ENCODE peak calls at places on chromosomes 11 and 22, in five cellular contexts. One of them, this sample, is unnamed.

GRCh38 chr11:124693142-124693541 is 19.4 kb downstream of the SPA17 start:
- DNase-seq in hepatocyte: no peak
- DNase-seq in neural progenitor cell: no peak
- DNase-seq in PC-3: no peak
- DNase-seq in uterus: no peak
- DNase-seq in this sample: no peak

GRCh38 chr11:114134870-114135269 is 75.4 kb downstream of the ZBTB16 start:
- DNase-seq in hepatocyte: peak
- DNase-seq in neural progenitor cell: no peak
- DNase-seq in PC-3: peak
- DNase-seq in uterus: no peak
- DNase-seq in this sample: no peak

GRCh38 chr11:23976776-23977380 is 520.0 kb upstream of the LUZP2 start:
- DNase-seq in uterus: no peak
- DNase-seq in PC-3: no peak
- DNase-seq in neural progenitor cell: no peak
- DNase-seq in hepatocyte: no peak
- DNase-seq in this sample: no peak

GRCh38 chr22:19870153-19871022 is 15.7 kb upstream of the GNB1L start:
- DNase-seq in neural progenitor cell: no peak
- DNase-seq in uterus: peak
- DNase-seq in hepatocyte: no peak
- DNase-seq in PC-3: no peak
- DNase-seq in this sample: peak

GRCh38 chr22:20764729-20765128 is 9.2 kb upstream of the SERPIND1 start:
- DNase-seq in hepatocyte: no peak
- DNase-seq in neural progenitor cell: no peak
- DNase-seq in PC-3: no peak
- DNase-seq in uterus: no peak
- DNase-seq in this sample: no peak

GRCh38 chr11:18721576-18722292 is 4.3 kb downstream of the IGSF22 start:
- DNase-seq in PC-3: peak
- DNase-seq in neural progenitor cell: peak
- DNase-seq in hepatocyte: peak
- DNase-seq in uterus: peak
- DNase-seq in this sample: no peak

GRCh38 chr22:36461665-36462474 is 19.6 kb downstream of the TXN2 start:
- DNase-seq in neural progenitor cell: no peak
- DNase-seq in PC-3: peak
- DNase-seq in uterus: peak
- DNase-seq in hepatocyte: peak
- DNase-seq in this sample: no peak

GRCh38 chr11:73513707-73514106 is 84.2 kb downstream of the FAM168A start:
- DNase-seq in PC-3: peak
- DNase-seq in neural progenitor cell: no peak
- DNase-seq in hepatocyte: no peak
- DNase-seq in uterus: no peak
- DNase-seq in this sample: no peak

GRCh38 chr11:14969922-14970323 is 2.2 kb downstream of the CALCA start:
- DNase-seq in PC-3: peak
- DNase-seq in neural progenitor cell: peak
- DNase-seq in uterus: no peak
- DNase-seq in hepatocyte: peak
- DNase-seq in this sample: no peak

GRCh38 chr11:14189874-14190273 is 169.1 kb downstream of the RRAS2 start:
- DNase-seq in neural progenitor cell: no peak
- DNase-seq in PC-3: no peak
- DNase-seq in hepatocyte: no peak
- DNase-seq in uterus: peak
- DNase-seq in this sample: peak

GRCh38 chr11:120929664-120930154 is 94.2 kb upstream of the TBCEL start:
- DNase-seq in neural progenitor cell: peak
- DNase-seq in uterus: no peak
- DNase-seq in hepatocyte: peak
- DNase-seq in PC-3: peak
- DNase-seq in this sample: no peak
- TF ChIP-seq CTCF in neural progenitor cell: peak
- TF ChIP-seq CTCF in uterus: peak
- TF ChIP-seq CTCF in hepatocyte: peak
- TF ChIP-seq CTCF in PC-3: peak
- TF ChIP-seq CTCF in this sample: no peak

DNA sequence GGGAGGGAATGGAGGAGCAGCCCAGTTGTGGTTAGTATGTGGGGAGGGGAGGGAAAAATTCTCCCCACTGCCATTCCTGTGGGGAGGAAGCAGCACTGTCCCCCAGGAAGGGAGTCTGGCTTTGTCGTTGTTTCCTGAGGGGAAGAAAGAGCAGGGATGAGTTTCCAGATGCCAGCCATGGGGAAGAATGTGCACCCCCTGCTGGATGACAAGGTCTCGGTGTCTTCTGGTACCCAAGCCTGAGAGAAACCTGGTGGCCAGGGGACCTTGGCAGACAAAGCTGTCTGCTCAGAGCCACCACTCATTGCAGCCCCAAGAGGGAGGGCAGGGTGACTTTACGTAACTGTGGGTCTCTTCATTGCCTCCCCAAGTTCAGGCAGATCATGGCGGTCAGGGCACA is 81.3 kb upstream of the CD82 start:
- DNase-seq in uterus: no peak
- DNase-seq in PC-3: peak
- DNase-seq in hepatocyte: peak
- DNase-seq in neural progenitor cell: peak
- DNase-seq in this sample: no peak
- TF ChIP-seq CTCF in uterus: no peak
- TF ChIP-seq CTCF in PC-3: peak
- TF ChIP-seq CTCF in hepatocyte: peak
- TF ChIP-seq CTCF in neural progenitor cell: peak
- TF ChIP-seq CTCF in this sample: no peak

GRCh38 chr11:61496602-61497400 is 11.7 kb upstream of the LRRC10B start:
- DNase-seq in neural progenitor cell: no peak
- DNase-seq in hepatocyte: no peak
- DNase-seq in PC-3: no peak
- DNase-seq in uterus: no peak
- DNase-seq in this sample: no peak
- TF ChIP-seq CTCF in neural progenitor cell: no peak
- TF ChIP-seq CTCF in hepatocyte: no peak
- TF ChIP-seq CTCF in PC-3: no peak
- TF ChIP-seq CTCF in uterus: no peak
- TF ChIP-seq CTCF in this sample: no peak

DNA sequence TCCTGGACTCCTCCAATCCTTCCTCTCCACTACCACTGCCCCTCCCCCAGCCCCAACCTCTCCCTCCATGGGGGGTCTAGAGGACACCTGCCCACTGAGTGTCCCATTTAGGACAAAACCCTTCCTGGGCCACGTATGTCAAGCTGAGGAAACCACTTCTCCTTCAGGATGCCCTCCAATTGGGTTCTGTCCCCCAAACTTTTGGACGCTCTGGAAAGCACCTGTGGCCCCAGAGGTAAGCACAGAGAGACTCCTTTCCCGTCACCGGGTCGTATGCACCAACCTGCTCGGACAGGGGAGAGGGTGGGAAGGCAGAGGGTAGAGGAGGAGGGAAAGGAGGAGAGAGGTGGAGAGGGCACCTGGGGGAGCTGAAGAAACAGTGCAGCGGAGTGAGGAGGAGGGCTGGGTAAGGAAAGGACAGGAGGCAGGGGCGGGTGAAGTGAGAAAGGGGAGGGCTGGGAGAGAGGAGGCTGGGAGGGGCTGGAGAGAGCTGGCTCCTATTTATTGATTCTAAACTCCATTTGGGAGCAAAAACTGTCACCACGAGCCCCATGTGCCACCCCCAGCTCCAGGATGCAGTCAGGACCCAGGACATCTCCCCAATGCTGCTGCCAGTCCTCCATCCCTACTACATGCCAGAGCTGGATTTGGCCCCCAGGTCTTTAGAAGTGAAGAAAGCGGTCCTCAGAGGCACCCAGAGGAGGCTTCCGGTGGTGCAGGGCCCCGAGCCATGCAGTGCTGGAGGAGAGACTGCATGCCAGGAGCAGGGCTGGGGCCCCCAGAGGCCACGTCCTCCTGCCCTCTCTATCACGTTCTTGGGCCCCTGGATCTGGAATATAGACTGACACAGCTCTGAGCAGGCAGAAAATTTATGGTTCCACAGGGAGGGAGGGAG is 53.6 kb downstream of the SLC22A12 start:
- DNase-seq in uterus: no peak
- DNase-seq in neural progenitor cell: peak
- DNase-seq in PC-3: peak
- DNase-seq in hepatocyte: peak
- DNase-seq in this sample: no peak
- TF ChIP-seq CTCF in uterus: no peak
- TF ChIP-seq CTCF in neural progenitor cell: peak
- TF ChIP-seq CTCF in PC-3: peak
- TF ChIP-seq CTCF in hepatocyte: peak
- TF ChIP-seq CTCF in this sample: no peak

GRCh38 chr11:66727282-66727882 is 1.6 kb downstream of the SPTBN2 start:
- DNase-seq in PC-3: peak
- DNase-seq in uterus: no peak
- DNase-seq in neural progenitor cell: peak
- DNase-seq in hepatocyte: peak
- DNase-seq in this sample: no peak
- TF ChIP-seq CTCF in PC-3: no peak
- TF ChIP-seq CTCF in uterus: no peak
- TF ChIP-seq CTCF in neural progenitor cell: no peak
- TF ChIP-seq CTCF in hepatocyte: no peak
- TF ChIP-seq CTCF in this sample: no peak

GRCh38 chr11:122655527-122656072 is at the start of gene UBASH3B:
- DNase-seq in hepatocyte: peak
- DNase-seq in PC-3: peak
- DNase-seq in neural progenitor cell: peak
- DNase-seq in uterus: peak
- DNase-seq in this sample: peak
- TF ChIP-seq CTCF in hepatocyte: peak
- TF ChIP-seq CTCF in PC-3: no peak
- TF ChIP-seq CTCF in neural progenitor cell: peak
- TF ChIP-seq CTCF in uterus: no peak
- TF ChIP-seq CTCF in this sample: no peak

GRCh38 chr22:43094085-43094484 is 4.9 kb upstream of the TTLL1 start:
- DNase-seq in PC-3: peak
- DNase-seq in uterus: no peak
- DNase-seq in hepatocyte: peak
- DNase-seq in neural progenitor cell: no peak
- DNase-seq in this sample: no peak
- TF ChIP-seq CTCF in PC-3: peak
- TF ChIP-seq CTCF in uterus: no peak
- TF ChIP-seq CTCF in hepatocyte: no peak
- TF ChIP-seq CTCF in neural progenitor cell: no peak
- TF ChIP-seq CTCF in this sample: no peak

This sample was measured in omental fat pad.